ENCODE peak calls at places on chromosomes 13 and 19, in four cellular contexts. One of them, this sample, is unnamed.

GRCh38 chr13:42279080-42279479 is 7.1 kb downstream of the AKAP11 start:
- DNase-seq in activated naive CD8-positive, alpha-beta T cell treated with anti-CD3 and anti-CD28 coated beads, Interleukin-2, amount 10 ng/mL, durations not matched to agents 7 days and 5 days: no peak
- DNase-seq in NCI-H774: no peak
- DNase-seq in cardiac fibroblast: no peak
- DNase-seq in this sample: no peak

GRCh38 chr19:1970003-1970805 is 29.2 kb downstream of the CSNK1G2 start:
- DNase-seq in activated naive CD8-positive, alpha-beta T cell treated with anti-CD3 and anti-CD28 coated beads, Interleukin-2, amount 10 ng/mL, durations not matched to agents 7 days and 5 days: no peak
- DNase-seq in NCI-H774: no peak
- DNase-seq in cardiac fibroblast: no peak
- DNase-seq in this sample: no peak

GRCh38 chr19:33819875-33820781 is 23.5 kb downstream of the KCTD15 start:
- DNase-seq in activated naive CD8-positive, alpha-beta T cell treated with anti-CD3 and anti-CD28 coated beads, Interleukin-2, amount 10 ng/mL, durations not matched to agents 7 days and 5 days: peak
- DNase-seq in NCI-H774: no peak
- DNase-seq in cardiac fibroblast: peak
- DNase-seq in this sample: no peak

GRCh38 chr13:88248393-88248792 is 577.2 kb downstream of the SLITRK5 start:
- DNase-seq in activated naive CD8-positive, alpha-beta T cell treated with anti-CD3 and anti-CD28 coated beads, Interleukin-2, amount 10 ng/mL, durations not matched to agents 7 days and 5 days: no peak
- DNase-seq in NCI-H774: no peak
- DNase-seq in cardiac fibroblast: no peak
- DNase-seq in this sample: no peak

GRCh38 chr19:55467236-55468053 is 2.9 kb upstream of the C19orf85 start:
- DNase-seq in activated naive CD8-positive, alpha-beta T cell treated with anti-CD3 and anti-CD28 coated beads, Interleukin-2, amount 10 ng/mL, durations not matched to agents 7 days and 5 days: peak
- DNase-seq in NCI-H774: no peak
- DNase-seq in cardiac fibroblast: peak
- DNase-seq in this sample: no peak

GRCh38 chr13:101706651-101707050 is 254.2 kb downstream of the ITGBL1 start:
- DNase-seq in activated naive CD8-positive, alpha-beta T cell treated with anti-CD3 and anti-CD28 coated beads, Interleukin-2, amount 10 ng/mL, durations not matched to agents 7 days and 5 days: peak
- DNase-seq in NCI-H774: no peak
- DNase-seq in cardiac fibroblast: peak
- DNase-seq in this sample: no peak

GRCh38 chr19:17522988-17523872 is 11.8 kb downstream of the PGLS start:
- DNase-seq in activated naive CD8-positive, alpha-beta T cell treated with anti-CD3 and anti-CD28 coated beads, Interleukin-2, amount 10 ng/mL, durations not matched to agents 7 days and 5 days: peak
- DNase-seq in NCI-H774: no peak
- DNase-seq in cardiac fibroblast: no peak
- DNase-seq in this sample: no peak

GRCh38 chr13:90217275-90217674 is 1130.2 kb upstream of the MIR17HG start:
- DNase-seq in activated naive CD8-positive, alpha-beta T cell treated with anti-CD3 and anti-CD28 coated beads, Interleukin-2, amount 10 ng/mL, durations not matched to agents 7 days and 5 days: no peak
- DNase-seq in NCI-H774: no peak
- DNase-seq in cardiac fibroblast: no peak
- DNase-seq in this sample: no peak

GRCh38 chr13:32881792-32882175 is 134.4 kb upstream of the KL start:
- DNase-seq in activated naive CD8-positive, alpha-beta T cell treated with anti-CD3 and anti-CD28 coated beads, Interleukin-2, amount 10 ng/mL, durations not matched to agents 7 days and 5 days: no peak
- DNase-seq in NCI-H774: peak
- DNase-seq in cardiac fibroblast: no peak
- DNase-seq in this sample: peak

GRCh38 chr13:78679329-78679728 is 20.4 kb upstream of the OBI1 start:
- DNase-seq in activated naive CD8-positive, alpha-beta T cell treated with anti-CD3 and anti-CD28 coated beads, Interleukin-2, amount 10 ng/mL, durations not matched to agents 7 days and 5 days: no peak
- DNase-seq in NCI-H774: no peak
- DNase-seq in cardiac fibroblast: peak
- DNase-seq in this sample: no peak

GRCh38 chr13:111126509-111126908 is 11.4 kb downstream of the ARHGEF7 start:
- DNase-seq in activated naive CD8-positive, alpha-beta T cell treated with anti-CD3 and anti-CD28 coated beads, Interleukin-2, amount 10 ng/mL, durations not matched to agents 7 days and 5 days: no peak
- DNase-seq in NCI-H774: no peak
- DNase-seq in cardiac fibroblast: no peak
- DNase-seq in this sample: no peak

GRCh38 chr13:36133950-36134349 is 2.8 kb upstream of the DCLK1 start:
- DNase-seq in activated naive CD8-positive, alpha-beta T cell treated with anti-CD3 and anti-CD28 coated beads, Interleukin-2, amount 10 ng/mL, durations not matched to agents 7 days and 5 days: no peak
- DNase-seq in NCI-H774: no peak
- DNase-seq in cardiac fibroblast: peak
- DNase-seq in this sample: no peak

GRCh38 chr19:9791552-9792181 is 23.1 kb upstream of the ZNF846 start:
- DNase-seq in activated naive CD8-positive, alpha-beta T cell treated with anti-CD3 and anti-CD28 coated beads, Interleukin-2, amount 10 ng/mL, durations not matched to agents 7 days and 5 days: peak
- DNase-seq in NCI-H774: peak
- DNase-seq in cardiac fibroblast: peak
- DNase-seq in this sample: peak

GRCh38 chr19:35986664-35987570 is 8.1 kb upstream of the SDHAF1 start:
- DNase-seq in activated naive CD8-positive, alpha-beta T cell treated with anti-CD3 and anti-CD28 coated beads, Interleukin-2, amount 10 ng/mL, durations not matched to agents 7 days and 5 days: no peak
- DNase-seq in NCI-H774: no peak
- DNase-seq in cardiac fibroblast: no peak
- DNase-seq in this sample: no peak

GRCh38 chr19:56687036-56687435 is 15.5 kb upstream of the ZNF835 start:
- DNase-seq in activated naive CD8-positive, alpha-beta T cell treated with anti-CD3 and anti-CD28 coated beads, Interleukin-2, amount 10 ng/mL, durations not matched to agents 7 days and 5 days: no peak
- DNase-seq in NCI-H774: no peak
- DNase-seq in cardiac fibroblast: no peak
- DNase-seq in this sample: no peak

GRCh38 chr19:53507523-53508442 is 30.2 kb upstream of the ZNF331 start:
- DNase-seq in activated naive CD8-positive, alpha-beta T cell treated with anti-CD3 and anti-CD28 coated beads, Interleukin-2, amount 10 ng/mL, durations not matched to agents 7 days and 5 days: no peak
- DNase-seq in NCI-H774: no peak
- DNase-seq in cardiac fibroblast: no peak
- DNase-seq in this sample: no peak

GRCh38 chr19:48683349-48683748 is 10.5 kb upstream of the NTN5 start:
- DNase-seq in activated naive CD8-positive, alpha-beta T cell treated with anti-CD3 and anti-CD28 coated beads, Interleukin-2, amount 10 ng/mL, durations not matched to agents 7 days and 5 days: no peak
- DNase-seq in NCI-H774: no peak
- DNase-seq in cardiac fibroblast: peak
- DNase-seq in this sample: no peak

GRCh38 chr13:19618925-19619324 is 14.5 kb upstream of the MPHOSPH8 start:
- DNase-seq in activated naive CD8-positive, alpha-beta T cell treated with anti-CD3 and anti-CD28 coated beads, Interleukin-2, amount 10 ng/mL, durations not matched to agents 7 days and 5 days: no peak
- DNase-seq in NCI-H774: no peak
- DNase-seq in cardiac fibroblast: peak
- DNase-seq in this sample: no peak

GRCh38 chr13:41059896-41060722 is 1.2 kb upstream of the WBP4 start:
- DNase-seq in activated naive CD8-positive, alpha-beta T cell treated with anti-CD3 and anti-CD28 coated beads, Interleukin-2, amount 10 ng/mL, durations not matched to agents 7 days and 5 days: peak
- DNase-seq in NCI-H774: peak
- DNase-seq in cardiac fibroblast: peak
- DNase-seq in this sample: no peak

GRCh38 chr13:61128850-61129645 is 286.6 kb downstream of the PCDH20 start:
- DNase-seq in activated naive CD8-positive, alpha-beta T cell treated with anti-CD3 and anti-CD28 coated beads, Interleukin-2, amount 10 ng/mL, durations not matched to agents 7 days and 5 days: no peak
- DNase-seq in NCI-H774: no peak
- DNase-seq in cardiac fibroblast: no peak
- DNase-seq in this sample: peak

GRCh38 chr13:112146073-112146360 is 79.1 kb downstream of the SOX1 start:
- DNase-seq in activated naive CD8-positive, alpha-beta T cell treated with anti-CD3 and anti-CD28 coated beads, Interleukin-2, amount 10 ng/mL, durations not matched to agents 7 days and 5 days: no peak
- DNase-seq in NCI-H774: no peak
- DNase-seq in cardiac fibroblast: no peak
- DNase-seq in this sample: no peak

GRCh38 chr19:49692102-49692599 is 1.2 kb downstream of the CPT1C start:
- DNase-seq in activated naive CD8-positive, alpha-beta T cell treated with anti-CD3 and anti-CD28 coated beads, Interleukin-2, amount 10 ng/mL, durations not matched to agents 7 days and 5 days: no peak
- DNase-seq in NCI-H774: no peak
- DNase-seq in cardiac fibroblast: no peak
- DNase-seq in this sample: no peak

GRCh38 chr19:19113040-19113541 is 25.2 kb downstream of the TMEM161A start:
- DNase-seq in activated naive CD8-positive, alpha-beta T cell treated with anti-CD3 and anti-CD28 coated beads, Interleukin-2, amount 10 ng/mL, durations not matched to agents 7 days and 5 days: no peak
- DNase-seq in NCI-H774: no peak
- DNase-seq in cardiac fibroblast: peak
- DNase-seq in this sample: no peak

GRCh38 chr19:33933931-33934330 is 137.3 kb downstream of the KCTD15 start:
- DNase-seq in activated naive CD8-positive, alpha-beta T cell treated with anti-CD3 and anti-CD28 coated beads, Interleukin-2, amount 10 ng/mL, durations not matched to agents 7 days and 5 days: no peak
- DNase-seq in NCI-H774: no peak
- DNase-seq in cardiac fibroblast: no peak
- DNase-seq in this sample: no peak

GRCh38 chr13:36872621-36873020 is 47.4 kb downstream of the SMAD9 start:
- DNase-seq in activated naive CD8-positive, alpha-beta T cell treated with anti-CD3 and anti-CD28 coated beads, Interleukin-2, amount 10 ng/mL, durations not matched to agents 7 days and 5 days: no peak
- DNase-seq in NCI-H774: no peak
- DNase-seq in cardiac fibroblast: no peak
- DNase-seq in this sample: no peak

GRCh38 chr13:95298971-95299627 is 2.2 kb downstream of the ABCC4 start:
- DNase-seq in activated naive CD8-positive, alpha-beta T cell treated with anti-CD3 and anti-CD28 coated beads, Interleukin-2, amount 10 ng/mL, durations not matched to agents 7 days and 5 days: no peak
- DNase-seq in NCI-H774: no peak
- DNase-seq in cardiac fibroblast: peak
- DNase-seq in this sample: no peak

This sample was measured in LNCaP clone FGC.